ENCODE peak calls at places on chromosomes 16 and 17, in seven cellular contexts. Q is mesendoderm, N is mesenchymal stem cell, B is IMR-90, M is H9, I is neuronal stem cell, A is H1. Y is an unnamed sample.

GRCh38 chr17:61245706-61246135 is 153.9 kb upstream of the TBX2 start:
- DNase-seq in Q (no peak), N (no peak), B (no peak), M (peak), I (no peak), A (peak), Y (no peak)

GRCh38 chr16:48831081-48831722 is 221.2 kb upstream of the N4BP1 start:
- DNase-seq in Q (peak), N (no peak), B (no peak), M (peak), I (no peak), A (no peak), Y (peak)

GRCh38 chr16:11190585-11191565 is 65.1 kb downstream of the SOCS1 start:
- DNase-seq in Q (no peak), N (no peak), B (peak), M (no peak), I (no peak), A (no peak), Y (peak)

GRCh38 chr17:50051082-50051576 is 4.8 kb upstream of the ITGA3 start:
- DNase-seq in Q (peak), N (peak), B (peak), M (peak), I (no peak), A (no peak), Y (peak)

GRCh38 chr17:41781404-41782110 is 5.0 kb downstream of the JUP start:
- DNase-seq in Q (no peak), N (peak), B (no peak), M (no peak), I (no peak), A (no peak), Y (no peak)

GRCh38 chr17:77668518-77668917 is 290.0 kb upstream of the TNRC6C start:
- DNase-seq in Q (no peak), N (no peak), B (no peak), M (no peak), I (no peak), A (no peak), Y (no peak)

GRCh38 chr16:68590201-68590994 is 51.3 kb downstream of the ZFP90 start:
- DNase-seq in Q (peak), N (peak), B (peak), M (peak), I (peak), A (peak), Y (peak)

GRCh38 chr16:67022531-67023214 is 6.3 kb upstream of the CBFB start:
- DNase-seq in Q (peak), N (no peak), B (no peak), M (no peak), I (no peak), A (no peak), Y (no peak)

GRCh38 chr16:47732806-47733150 is 271.6 kb downstream of the PHKB start:
- DNase-seq in Q (peak), N (peak), B (peak), M (peak), I (no peak), A (no peak), Y (no peak)

GRCh38 chr17:74126959-74127358 is 76.5 kb upstream of the RPL38 start:
- DNase-seq in Q (no peak), N (no peak), B (no peak), M (peak), I (no peak), A (no peak), Y (no peak)

GRCh38 chr16:10616744-10617640 is 36.6 kb upstream of the EMP2 start:
- DNase-seq in Q (peak), N (no peak), B (peak), M (peak), I (no peak), A (no peak), Y (no peak)

GRCh38 chr17:7042507-7043194 is 1.2 kb downstream of the SLC16A11 start:
- DNase-seq in Q (peak), N (no peak), B (no peak), M (peak), I (no peak), A (no peak), Y (no peak)

GRCh38 chr17:57174591-57174990 is 81.7 kb upstream of the MSI2 start:
- DNase-seq in Q (no peak), N (no peak), B (no peak), M (no peak), I (no peak), A (no peak), Y (no peak)

GRCh38 chr16:29678691-29679267 is at the start of gene QPRT:
- DNase-seq in Q (peak), N (peak), B (peak), M (peak), I (peak), A (peak), Y (peak)

GRCh38 chr17:72122668-72123495 is 2.1 kb downstream of the SOX9 start:
- DNase-seq in Q (peak), N (peak), B (peak), M (peak), I (no peak), A (no peak), Y (no peak)

GRCh38 chr16:1046271-1046955 is 26.1 kb upstream of the SSTR5 start:
- DNase-seq in Q (no peak), N (no peak), B (no peak), M (no peak), I (no peak), A (no peak), Y (no peak)

GRCh38 chr16:86215979-86216585 is 294.2 kb upstream of the FOXF1 start:
- DNase-seq in Q (no peak), N (no peak), B (no peak), M (no peak), I (no peak), A (no peak), Y (no peak)

GRCh38 chr17:37305406-37305905 is 70.3 kb upstream of the C17orf78 start:
- DNase-seq in Q (no peak), N (no peak), B (no peak), M (no peak), I (no peak), A (no peak), Y (no peak)

GRCh38 chr17:47225911-47226688 is 17.0 kb downstream of the MYL4 start:
- DNase-seq in Q (no peak), N (peak), B (peak), M (no peak), I (no peak), A (no peak), Y (no peak)

GRCh38 chr16:11049396-11050059 is 105.2 kb downstream of the CLEC16A start:
- DNase-seq in Q (peak), N (no peak), B (no peak), M (peak), I (no peak), A (peak), Y (peak)

GRCh38 chr17:16975266-16975651 is 3.3 kb upstream of the TNFRSF13B start:
- DNase-seq in Q (no peak), N (no peak), B (no peak), M (no peak), I (no peak), A (no peak), Y (no peak)

GRCh38 chr17:59469786-59470485 is 95.5 kb upstream of the DHX40 start:
- DNase-seq in Q (no peak), N (no peak), B (no peak), M (no peak), I (no peak), A (no peak), Y (no peak)
- H3K18ac ChIP-seq in Q (no peak), N (no peak), B (no peak), M (no peak), I (no peak), A (no peak), Y (no peak)

GRCh38 chr17:13688716-13689115 is 87.0 kb upstream of the HS3ST3A1 start:
- DNase-seq in Q (no peak), N (no peak), B (no peak), M (no peak), I (no peak), A (no peak), Y (no peak)
- H3K18ac ChIP-seq in Q (no peak), N (no peak), B (no peak), M (no peak), I (peak), A (no peak), Y (no peak)

GRCh38 chr16:60041671-60042070 is 1307.6 kb upstream of the GOT2 start:
- DNase-seq in Q (no peak), N (no peak), B (no peak), M (no peak), I (no peak), A (no peak), Y (no peak)
- H3K18ac ChIP-seq in Q (no peak), N (no peak), B (no peak), M (no peak), I (no peak), A (no peak), Y (no peak)

DNA sequence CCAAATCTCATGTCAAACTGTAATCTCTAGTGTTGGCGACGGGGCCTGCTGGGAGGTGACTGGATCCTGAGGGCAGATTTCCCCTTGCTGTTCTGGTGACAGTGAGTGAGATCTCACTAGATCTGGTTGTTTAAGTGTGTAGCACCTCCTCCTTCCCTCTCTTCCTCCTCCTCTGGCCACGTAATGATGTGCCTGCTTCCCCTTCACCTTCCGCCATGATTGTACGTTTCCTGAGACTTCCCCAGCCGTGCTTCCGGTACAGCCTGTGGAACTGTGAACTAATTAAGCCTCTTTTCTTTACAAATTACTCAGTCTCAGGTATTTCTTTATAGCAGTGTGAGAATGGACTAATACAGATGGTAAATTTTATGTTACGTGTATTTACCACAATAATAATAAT is 49.2 kb downstream of the METTL16 start:
- DNase-seq in Q (no peak), N (no peak), B (no peak), M (no peak), I (no peak), A (no peak), Y (no peak)
- H3K18ac ChIP-seq in Q (no peak), N (no peak), B (no peak), M (no peak), I (no peak), A (no peak), Y (no peak)

GRCh38 chr17:14289162-14289561 is 11.7 kb upstream of the HS3ST3B1 start:
- DNase-seq in Q (no peak), N (no peak), B (no peak), M (peak), I (no peak), A (no peak), Y (no peak)
- H3K18ac ChIP-seq in Q (no peak), N (no peak), B (no peak), M (no peak), I (no peak), A (no peak), Y (no peak)